ENCODE peak calls at places on chromosomes 16 and 17, in seven cellular contexts. One of them, this sample, is unnamed.

GRCh38 chr17:58447039-58447975 is 30.0 kb upstream of the RNF43 start:
- DNase-seq in A549: peak; percentile 92
- DNase-seq in Panc1: peak; percentile 71
- DNase-seq in stomach: peak; percentile 80
- DNase-seq in spleen: peak; percentile 86
- DNase-seq in effector memory CD4-positive, alpha-beta T cell: peak; percentile 30
- DNase-seq in aorta: peak; percentile 68
- DNase-seq in this sample: peak; percentile 33

GRCh38 chr16:58426095-58426494 is 33.8 kb downstream of the GINS3 start:
- DNase-seq in A549: no peak
- DNase-seq in Panc1: no peak
- DNase-seq in stomach: no peak
- DNase-seq in spleen: no peak
- DNase-seq in effector memory CD4-positive, alpha-beta T cell: no peak
- DNase-seq in aorta: peak; percentile 66
- DNase-seq in this sample: no peak

GRCh38 chr17:38877130-38877851 is 7.4 kb downstream of the LASP1 start:
- DNase-seq in A549: no peak
- DNase-seq in Panc1: no peak
- DNase-seq in stomach: no peak
- DNase-seq in spleen: peak; percentile 90
- DNase-seq in effector memory CD4-positive, alpha-beta T cell: no peak
- DNase-seq in aorta: no peak
- DNase-seq in this sample: no peak

GRCh38 chr17:81888988-81889595 is 2.3 kb downstream of the ALYREF start:
- DNase-seq in A549: no peak
- DNase-seq in Panc1: no peak
- DNase-seq in stomach: no peak
- DNase-seq in spleen: no peak
- DNase-seq in effector memory CD4-positive, alpha-beta T cell: no peak
- DNase-seq in aorta: no peak
- DNase-seq in this sample: no peak

GRCh38 chr17:50363217-50364060 is 9.5 kb downstream of the MRPL27 start:
- DNase-seq in A549: no peak
- DNase-seq in Panc1: no peak
- DNase-seq in stomach: no peak
- DNase-seq in spleen: no peak
- DNase-seq in effector memory CD4-positive, alpha-beta T cell: no peak
- DNase-seq in aorta: no peak
- DNase-seq in this sample: no peak

GRCh38 chr16:30619643-30620042 is 9.5 kb upstream of the ZNF689 start:
- DNase-seq in A549: no peak
- DNase-seq in Panc1: no peak
- DNase-seq in stomach: no peak
- DNase-seq in spleen: no peak
- DNase-seq in effector memory CD4-positive, alpha-beta T cell: no peak
- DNase-seq in aorta: no peak
- DNase-seq in this sample: no peak

GRCh38 chr17:82257473-82257872 is 16.0 kb downstream of the CSNK1D start:
- DNase-seq in A549: peak; percentile 74
- DNase-seq in Panc1: no peak
- DNase-seq in stomach: peak; percentile 79
- DNase-seq in spleen: peak; percentile 82
- DNase-seq in effector memory CD4-positive, alpha-beta T cell: no peak
- DNase-seq in aorta: no peak
- DNase-seq in this sample: peak; percentile 54

GRCh38 chr16:47732122-47732805 is 271.1 kb downstream of the PHKB start:
- DNase-seq in A549: peak; percentile 28
- DNase-seq in Panc1: peak; percentile 57
- DNase-seq in stomach: no peak
- DNase-seq in spleen: no peak
- DNase-seq in effector memory CD4-positive, alpha-beta T cell: no peak
- DNase-seq in aorta: no peak
- DNase-seq in this sample: no peak

GRCh38 chr17:61149862-61150362 is 249.7 kb upstream of the TBX2 start:
- DNase-seq in A549: peak; percentile 9
- DNase-seq in Panc1: no peak
- DNase-seq in stomach: no peak
- DNase-seq in spleen: no peak
- DNase-seq in effector memory CD4-positive, alpha-beta T cell: no peak
- DNase-seq in aorta: no peak
- DNase-seq in this sample: no peak

GRCh38 chr16:27324851-27325301 is 11.1 kb downstream of the IL4R start:
- DNase-seq in A549: no peak
- DNase-seq in Panc1: no peak
- DNase-seq in stomach: no peak
- DNase-seq in spleen: peak; percentile 58
- DNase-seq in effector memory CD4-positive, alpha-beta T cell: no peak
- DNase-seq in aorta: no peak
- DNase-seq in this sample: no peak

GRCh38 chr17:77435272-77436057 is 294.7 kb downstream of the SEC14L1 start:
- DNase-seq in A549: no peak
- DNase-seq in Panc1: no peak
- DNase-seq in stomach: no peak
- DNase-seq in spleen: no peak
- DNase-seq in effector memory CD4-positive, alpha-beta T cell: no peak
- DNase-seq in aorta: no peak
- DNase-seq in this sample: no peak

GRCh38 chr17:30964878-30965277 is 6.0 kb upstream of the RNF135 start:
- DNase-seq in A549: no peak
- DNase-seq in Panc1: no peak
- DNase-seq in stomach: peak; percentile 11
- DNase-seq in spleen: no peak
- DNase-seq in effector memory CD4-positive, alpha-beta T cell: no peak
- DNase-seq in aorta: no peak
- DNase-seq in this sample: no peak

DNA sequence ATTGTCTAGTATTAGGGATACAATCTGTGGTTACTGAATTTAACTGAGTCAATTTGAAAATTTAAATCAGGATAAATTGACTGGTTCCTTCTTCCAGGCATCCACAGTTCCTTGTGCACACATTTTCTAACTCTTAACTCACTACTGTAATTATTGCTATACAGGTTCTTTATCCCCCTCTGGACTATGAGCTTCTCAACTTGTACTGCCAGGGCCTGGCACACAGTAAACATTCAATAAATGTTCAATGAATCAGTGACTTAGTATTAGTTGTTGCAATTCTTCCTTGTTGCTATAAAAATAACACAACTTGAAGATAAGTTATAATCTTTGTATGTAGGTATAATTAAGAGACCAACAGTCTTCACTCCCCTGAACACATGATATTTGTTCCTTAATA is 67.9 kb downstream of the SSH2 start:
- DNase-seq in A549: no peak
- DNase-seq in Panc1: no peak
- DNase-seq in stomach: no peak
- DNase-seq in spleen: no peak
- DNase-seq in effector memory CD4-positive, alpha-beta T cell: no peak
- DNase-seq in aorta: no peak
- DNase-seq in this sample: no peak
- H3K9me3 ChIP-seq in A549: no peaks in the 10 kb centered on the region
- H3K9me3 ChIP-seq in Panc1: no peaks in the 10 kb centered on the region
- H3K9me3 ChIP-seq in stomach: no peaks in the 10 kb centered on the region
- H3K9me3 ChIP-seq in spleen: peaks cover 6% of the 10 kb centered on the region
- H3K9me3 ChIP-seq in effector memory CD4-positive, alpha-beta T cell: no peaks in the 10 kb centered on the region
- H3K9me3 ChIP-seq in aorta: no peaks in the 10 kb centered on the region
- H3K9me3 ChIP-seq in this sample: no peaks in the 10 kb centered on the region

DNA sequence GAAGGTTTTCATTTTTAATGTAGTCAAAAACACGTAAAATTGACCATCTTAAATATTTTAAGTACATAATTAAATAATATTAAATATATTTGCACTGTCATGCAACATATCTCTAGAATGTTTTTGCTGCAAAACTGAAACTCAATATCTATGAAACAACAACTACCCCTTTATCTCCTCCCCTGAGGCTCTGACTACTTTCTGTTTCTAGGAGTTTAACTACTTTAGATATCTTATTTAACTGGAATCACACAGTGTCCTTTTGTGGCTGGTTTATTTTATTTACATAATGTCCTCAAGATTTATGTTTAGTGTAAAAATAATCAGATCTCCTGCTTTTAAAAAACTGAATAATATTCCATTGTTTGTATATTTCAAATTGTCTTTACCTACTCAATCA is 2003.9 kb downstream of the TP53TG3F start:
- DNase-seq in A549: no peak
- DNase-seq in Panc1: no peak
- DNase-seq in stomach: no peak
- DNase-seq in spleen: no peak
- DNase-seq in effector memory CD4-positive, alpha-beta T cell: no peak
- DNase-seq in aorta: no peak
- DNase-seq in this sample: no peak
- H3K9me3 ChIP-seq in A549: peaks cover 4% of the 10 kb centered on the region
- H3K9me3 ChIP-seq in Panc1: no peaks in the 10 kb centered on the region
- H3K9me3 ChIP-seq in stomach: peaks cover 48% of the 10 kb centered on the region
- H3K9me3 ChIP-seq in spleen: peaks cover 50% of the 10 kb centered on the region
- H3K9me3 ChIP-seq in effector memory CD4-positive, alpha-beta T cell: no peaks in the 10 kb centered on the region
- H3K9me3 ChIP-seq in aorta: no peaks in the 10 kb centered on the region
- H3K9me3 ChIP-seq in this sample: peaks cover 4% of the 10 kb centered on the region

GRCh38 chr16:75175074-75175473 is 26.8 kb downstream of the ZFP1 start:
- DNase-seq in A549: no peak
- DNase-seq in Panc1: no peak
- DNase-seq in stomach: no peak
- DNase-seq in spleen: no peak
- DNase-seq in effector memory CD4-positive, alpha-beta T cell: no peak
- DNase-seq in aorta: no peak
- DNase-seq in this sample: no peak
- H3K9me3 ChIP-seq in A549: peaks cover 87% of the 10 kb centered on the region
- H3K9me3 ChIP-seq in Panc1: peaks cover 19% of the 10 kb centered on the region
- H3K9me3 ChIP-seq in stomach: peaks cover 74% of the 10 kb centered on the region
- H3K9me3 ChIP-seq in spleen: peaks cover 86% of the 10 kb centered on the region
- H3K9me3 ChIP-seq in effector memory CD4-positive, alpha-beta T cell: peaks cover 26% of the 10 kb centered on the region
- H3K9me3 ChIP-seq in aorta: peaks cover 6% of the 10 kb centered on the region
- H3K9me3 ChIP-seq in this sample: peaks cover 8% of the 10 kb centered on the region

DNA sequence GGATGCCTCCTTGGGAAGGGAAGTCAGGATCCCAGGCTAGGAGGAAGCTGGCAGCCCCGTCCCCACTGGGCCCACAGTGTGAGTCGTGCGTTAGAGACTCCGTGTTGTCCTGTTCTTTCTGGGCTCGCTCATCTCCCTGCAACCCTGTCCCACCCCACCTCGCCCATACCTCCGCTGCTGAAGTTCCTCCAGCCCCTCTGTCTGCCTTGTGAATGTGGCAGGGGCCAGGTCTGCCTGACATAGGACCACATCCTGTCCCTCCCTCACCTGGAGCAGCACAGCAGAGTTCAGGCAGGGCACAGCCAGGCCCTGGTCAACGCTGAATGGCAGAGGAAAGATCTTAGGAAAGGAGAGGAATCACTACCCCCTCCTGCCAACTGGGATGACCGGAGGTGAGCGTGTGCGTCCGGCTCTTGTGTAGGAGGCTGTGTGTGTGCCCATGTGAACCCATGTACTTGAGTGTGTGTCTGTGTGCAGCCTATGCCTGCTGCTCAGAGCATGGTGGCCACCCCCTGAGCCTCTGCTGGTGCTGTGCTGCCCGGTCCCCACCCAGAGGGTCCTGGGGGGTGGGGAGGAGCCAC is 12.8 kb downstream of the KCNJ18 start:
- DNase-seq in A549: no peak
- DNase-seq in Panc1: no peak
- DNase-seq in stomach: no peak
- DNase-seq in spleen: peak; percentile 72
- DNase-seq in effector memory CD4-positive, alpha-beta T cell: no peak
- DNase-seq in aorta: no peak
- DNase-seq in this sample: no peak
- H3K9me3 ChIP-seq in A549: no peaks in the 10 kb centered on the region
- H3K9me3 ChIP-seq in Panc1: no peaks in the 10 kb centered on the region
- H3K9me3 ChIP-seq in stomach: no peaks in the 10 kb centered on the region
- H3K9me3 ChIP-seq in spleen: no peaks in the 10 kb centered on the region
- H3K9me3 ChIP-seq in effector memory CD4-positive, alpha-beta T cell: no peaks in the 10 kb centered on the region
- H3K9me3 ChIP-seq in aorta: no peaks in the 10 kb centered on the region
- H3K9me3 ChIP-seq in this sample: no peaks in the 10 kb centered on the region

GRCh38 chr16:68563631-68564366 is 24.7 kb downstream of the ZFP90 start:
- DNase-seq in A549: peak; percentile 14
- DNase-seq in Panc1: no peak
- DNase-seq in stomach: no peak
- DNase-seq in spleen: no peak
- DNase-seq in effector memory CD4-positive, alpha-beta T cell: no peak
- DNase-seq in aorta: no peak
- DNase-seq in this sample: no peak
- H3K9me3 ChIP-seq in A549: peaks cover 99% of the 10 kb centered on the region
- H3K9me3 ChIP-seq in Panc1: peaks cover 78% of the 10 kb centered on the region
- H3K9me3 ChIP-seq in stomach: peaks cover 100% of the 10 kb centered on the region
- H3K9me3 ChIP-seq in spleen: peaks cover 100% of the 10 kb centered on the region
- H3K9me3 ChIP-seq in effector memory CD4-positive, alpha-beta T cell: peaks cover 68% of the 10 kb centered on the region
- H3K9me3 ChIP-seq in aorta: peaks cover 37% of the 10 kb centered on the region
- H3K9me3 ChIP-seq in this sample: peaks cover 47% of the 10 kb centered on the region

DNA sequence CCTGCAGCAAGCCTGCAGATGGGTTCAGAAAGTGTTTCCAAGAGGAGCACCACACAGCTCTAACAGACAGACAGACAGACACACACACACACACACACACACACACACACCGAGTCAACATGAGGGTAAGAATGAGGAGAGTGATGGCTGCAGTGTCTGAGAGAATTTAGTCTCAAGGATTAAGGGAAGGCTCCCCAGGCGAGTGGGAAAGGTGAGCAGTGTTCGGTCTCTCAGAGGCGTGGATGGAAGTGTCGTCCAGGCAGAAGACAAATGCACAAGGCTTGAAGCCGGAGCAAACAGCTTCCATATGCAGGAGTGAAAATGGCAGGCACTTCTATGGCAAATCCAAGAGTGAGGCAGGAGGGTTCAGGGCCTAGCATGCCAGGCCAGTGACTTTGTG is 770.1 kb downstream of the KCNJ18 start:
- DNase-seq in A549: no peak
- DNase-seq in Panc1: no peak
- DNase-seq in stomach: no peak
- DNase-seq in spleen: no peak
- DNase-seq in effector memory CD4-positive, alpha-beta T cell: no peak
- DNase-seq in aorta: no peak
- DNase-seq in this sample: no peak
- H3K9me3 ChIP-seq in A549: no peaks in the 10 kb centered on the region
- H3K9me3 ChIP-seq in Panc1: no peaks in the 10 kb centered on the region
- H3K9me3 ChIP-seq in stomach: peaks cover 41% of the 10 kb centered on the region
- H3K9me3 ChIP-seq in spleen: peaks cover 61% of the 10 kb centered on the region
- H3K9me3 ChIP-seq in effector memory CD4-positive, alpha-beta T cell: no peaks in the 10 kb centered on the region
- H3K9me3 ChIP-seq in aorta: no peaks in the 10 kb centered on the region
- H3K9me3 ChIP-seq in this sample: no peaks in the 10 kb centered on the region

GRCh38 chr16:1964506-1965471 is at the start of gene RPS2:
- DNase-seq in A549: peak; percentile 99
- DNase-seq in Panc1: peak; percentile 89
- DNase-seq in stomach: peak; percentile 100
- DNase-seq in spleen: peak; percentile 99
- DNase-seq in effector memory CD4-positive, alpha-beta T cell: peak; percentile 99
- DNase-seq in aorta: peak; percentile 100
- DNase-seq in this sample: peak; percentile 96
- H3K9me3 ChIP-seq in A549: no peaks in the 10 kb centered on the region
- H3K9me3 ChIP-seq in Panc1: no peaks in the 10 kb centered on the region
- H3K9me3 ChIP-seq in stomach: no peaks in the 10 kb centered on the region
- H3K9me3 ChIP-seq in spleen: no peaks in the 10 kb centered on the region
- H3K9me3 ChIP-seq in effector memory CD4-positive, alpha-beta T cell: no peaks in the 10 kb centered on the region
- H3K9me3 ChIP-seq in aorta: no peaks in the 10 kb centered on the region
- H3K9me3 ChIP-seq in this sample: no peaks in the 10 kb centered on the region